ENCODE peak calls at places on chromosomes 1 and 21, in four cellular contexts. One of them, this sample, is unnamed.
A peak's percentile ranks its signal among the peaks of the same experiment; 100 is the strongest.

GRCh38 chr1:155971910-155972809 is 6.2 kb downstream of the ARHGEF2 start:
- DNase-seq in GM23338: no peak
- DNase-seq in HepG2: no peak
- DNase-seq in HCT116: no peak
- DNase-seq in this sample: no peak

GRCh38 chr1:159686599-159687299 is 27.6 kb downstream of the CRP start:
- DNase-seq in GM23338: no peak
- DNase-seq in HepG2: no peak
- DNase-seq in HCT116: no peak
- DNase-seq in this sample: no peak

GRCh38 chr1:160884579-160884978 is 401 bp downstream of the ITLN1 start:
- DNase-seq in GM23338: peak; percentile 68
- DNase-seq in HepG2: peak; percentile 15
- DNase-seq in HCT116: peak; percentile 6
- DNase-seq in this sample: no peak

GRCh38 chr1:239446611-239447010 is 60.2 kb downstream of the CHRM3 start:
- DNase-seq in GM23338: no peak
- DNase-seq in HepG2: no peak
- DNase-seq in HCT116: no peak
- DNase-seq in this sample: no peak

GRCh38 chr1:27887215-27888035 is 15.1 kb downstream of the THEMIS2 start:
- DNase-seq in GM23338: no peak
- DNase-seq in HepG2: no peak
- DNase-seq in HCT116: no peak
- DNase-seq in this sample: no peak

GRCh38 chr21:35014302-35015044 is 34.6 kb downstream of the RUNX1 start:
- DNase-seq in GM23338: no peak
- DNase-seq in HepG2: no peak
- DNase-seq in HCT116: no peak
- DNase-seq in this sample: no peak

GRCh38 chr21:42642219-42642745 is 11.1 kb upstream of the PDE9A start:
- DNase-seq in GM23338: no peak
- DNase-seq in HepG2: no peak
- DNase-seq in HCT116: no peak
- DNase-seq in this sample: no peak

GRCh38 chr21:34962586-34963222 is 86.4 kb downstream of the RUNX1 start:
- DNase-seq in GM23338: no peak
- DNase-seq in HepG2: no peak
- DNase-seq in HCT116: no peak
- DNase-seq in this sample: no peak

GRCh38 chr21:41280115-41280919 is 36.3 kb upstream of the FAM3B start:
- DNase-seq in GM23338: no peak
- DNase-seq in HepG2: no peak
- DNase-seq in HCT116: no peak
- DNase-seq in this sample: no peak

GRCh38 chr21:45467221-45467779 is 62.3 kb downstream of the COL18A1 start:
- DNase-seq in GM23338: no peak
- DNase-seq in HepG2: no peak
- DNase-seq in HCT116: no peak
- DNase-seq in this sample: no peak

GRCh38 chr1:236016782-236017400 is 48.0 kb downstream of the NID1 start:
- DNase-seq in GM23338: no peak
- DNase-seq in HepG2: no peak
- DNase-seq in HCT116: no peak
- DNase-seq in this sample: no peak

GRCh38 chr1:27314169-27314568 is 7.8 kb upstream of the TMEM222 start:
- DNase-seq in GM23338: no peak
- DNase-seq in HepG2: no peak
- DNase-seq in HCT116: no peak
- DNase-seq in this sample: no peak

GRCh38 chr1:186848509-186849130 is 19.9 kb downstream of the PLA2G4A start:
- DNase-seq in GM23338: no peak
- DNase-seq in HepG2: peak; percentile 11
- DNase-seq in HCT116: no peak
- DNase-seq in this sample: no peak

GRCh38 chr1:63874278-63874880 is 100.6 kb downstream of the ROR1 start:
- DNase-seq in GM23338: no peak
- DNase-seq in HepG2: no peak
- DNase-seq in HCT116: no peak
- DNase-seq in this sample: no peak

GRCh38 chr1:55061000-55061705 is 21.8 kb downstream of the PCSK9 start:
- DNase-seq in GM23338: no peak
- DNase-seq in HepG2: no peak
- DNase-seq in HCT116: no peak
- DNase-seq in this sample: no peak

GRCh38 chr1:36384542-36385409 is 948 bp downstream of the STK40 start:
- DNase-seq in GM23338: peak; percentile 67
- DNase-seq in HepG2: peak; percentile 89
- DNase-seq in HCT116: peak; percentile 57
- DNase-seq in this sample: no peak

GRCh38 chr1:16243408-16243690 is 6.4 kb upstream of the CPLANE2 start:
- DNase-seq in GM23338: no peak
- DNase-seq in HepG2: no peak
- DNase-seq in HCT116: no peak
- DNase-seq in this sample: no peak

GRCh38 chr1:30775433-30775975 is 17.9 kb upstream of the LAPTM5 start:
- DNase-seq in GM23338: no peak
- DNase-seq in HepG2: no peak
- DNase-seq in HCT116: no peak
- DNase-seq in this sample: no peak

GRCh38 chr1:169545472-169545871 is 40.8 kb downstream of the F5 start:
- DNase-seq in GM23338: no peak
- DNase-seq in HepG2: no peak
- DNase-seq in HCT116: no peak
- DNase-seq in this sample: no peak

GRCh38 chr1:228060458-228061190 is 21.9 kb upstream of the ARF1 start:
- DNase-seq in GM23338: peak; percentile 90
- DNase-seq in HepG2: no peak
- DNase-seq in HCT116: no peak
- DNase-seq in this sample: no peak

GRCh38 chr1:206469933-206470691 is at the start of gene IKBKE:
- DNase-seq in GM23338: peak; percentile 81
- DNase-seq in HepG2: peak; percentile 64
- DNase-seq in HCT116: peak; percentile 23
- DNase-seq in this sample: no peak
- TF ChIP-seq POLR2AphosphoS5 in GM23338: peak; percentile 22
- TF ChIP-seq POLR2AphosphoS5 in HepG2: no peak
- TF ChIP-seq POLR2AphosphoS5 in HCT116: peak; percentile 67
- TF ChIP-seq POLR2AphosphoS5 in this sample: no peak

DNA sequence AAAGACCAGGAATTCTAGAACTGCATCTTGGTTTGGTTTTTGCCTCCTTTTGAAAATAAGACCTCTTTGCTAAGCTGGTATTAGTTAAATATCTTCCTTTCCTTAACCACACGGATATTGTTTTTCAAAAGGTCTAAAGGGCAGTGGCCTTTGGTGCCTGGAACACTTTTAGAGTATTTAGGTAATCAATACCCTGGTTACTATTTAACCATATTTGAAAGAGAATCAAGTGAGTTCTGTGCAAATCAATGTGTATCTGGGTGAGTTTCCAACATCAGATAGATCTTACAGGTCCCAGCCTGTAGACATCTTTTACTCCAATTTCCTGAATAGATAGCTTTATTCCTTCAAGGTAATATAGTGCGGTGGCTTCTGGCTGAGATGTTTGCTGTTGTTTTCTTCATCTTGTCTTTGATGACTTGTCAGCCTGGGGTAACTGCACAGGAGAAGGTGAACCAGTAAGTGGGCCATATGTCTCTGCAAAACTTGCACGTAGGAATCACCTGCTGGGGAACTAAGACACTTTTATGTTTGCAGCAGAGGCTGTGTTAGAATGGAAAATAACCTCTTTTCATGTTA is at the start of gene C8A:
- DNase-seq in GM23338: no peak
- DNase-seq in HepG2: peak; percentile 87
- DNase-seq in HCT116: no peak
- DNase-seq in this sample: no peak
- TF ChIP-seq EZH2 in GM23338: no peak
- TF ChIP-seq EZH2 in HepG2: no peak
- TF ChIP-seq EZH2 in HCT116: no peak
- TF ChIP-seq EZH2 in this sample: no peak

DNA sequence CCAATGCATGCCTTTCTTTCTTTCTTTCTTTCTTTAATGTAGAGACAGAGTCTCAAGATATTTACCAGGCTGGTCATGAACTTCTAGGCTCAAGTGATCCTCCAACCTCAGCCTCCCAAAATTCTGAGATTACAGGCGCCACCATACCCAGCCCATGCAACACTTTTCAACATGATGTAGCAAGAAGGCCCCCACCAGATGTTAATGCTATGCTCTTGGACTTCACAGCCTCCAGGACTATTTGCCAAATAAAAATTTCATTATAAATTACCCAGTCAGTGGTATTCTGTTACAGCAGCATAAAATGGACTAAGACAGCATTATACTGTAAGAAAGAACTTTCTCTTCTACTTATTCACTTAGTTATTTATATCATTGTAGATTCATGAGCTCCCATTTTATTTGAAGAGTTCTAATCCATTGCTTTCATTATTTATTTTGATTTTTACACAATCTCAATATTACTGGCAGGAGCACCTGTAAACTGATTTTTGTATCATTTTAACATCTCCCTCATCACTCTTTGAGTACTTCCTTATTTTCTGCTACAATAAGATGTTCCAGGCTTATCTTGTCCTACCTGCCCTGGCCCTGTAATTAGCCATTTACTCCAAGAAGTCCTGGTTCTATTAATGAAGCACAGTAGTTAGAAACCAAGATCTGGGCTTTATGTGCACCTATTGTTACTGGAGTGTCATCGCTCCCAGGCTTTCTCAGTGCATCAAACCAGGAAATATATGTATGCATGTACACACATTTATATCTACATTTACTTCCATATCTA is 4.8 kb upstream of the RCSD1 start:
- DNase-seq in GM23338: no peak
- DNase-seq in HepG2: no peak
- DNase-seq in HCT116: no peak
- DNase-seq in this sample: no peak
- H3K27ac ChIP-seq in GM23338: no peak overlapping the region
- H3K27ac ChIP-seq in HepG2: no peak overlapping the region
- H3K27ac ChIP-seq in HCT116: no peak overlapping the region
- H3K27ac ChIP-seq in this sample: no peak overlapping the region

GRCh38 chr1:8423134-8423701 is 105.3 kb downstream of the SLC45A1 start:
- DNase-seq in GM23338: peak; percentile 30
- DNase-seq in HepG2: no peak
- DNase-seq in HCT116: no peak
- DNase-seq in this sample: no peak

GRCh38 chr1:8423702-8424538 is 106.0 kb downstream of the SLC45A1 start:
- DNase-seq in GM23338: peak; percentile 87
- DNase-seq in HepG2: peak; percentile 71
- DNase-seq in HCT116: peak; percentile 36
- DNase-seq in this sample: no peak

GRCh38 chr1:8424539-8425116 is 106.7 kb downstream of the SLC45A1 start:
- DNase-seq in GM23338: peak; percentile 87
- DNase-seq in HepG2: no peak
- DNase-seq in HCT116: peak; percentile 22
- DNase-seq in this sample: no peak

GRCh38 chr1:8421721-8422120 is 103.8 kb downstream of the SLC45A1 start:
- DNase-seq in GM23338: no peak
- DNase-seq in HepG2: no peak
- DNase-seq in HCT116: no peak
- DNase-seq in this sample: no peak

GRCh38 chr1:8422439-8423133 is 104.7 kb downstream of the SLC45A1 start:
- DNase-seq in GM23338: peak; percentile 35
- DNase-seq in HepG2: no peak
- DNase-seq in HCT116: no peak
- DNase-seq in this sample: no peak
- TF ChIP-seq POLR2AphosphoS5 in GM23338: no peak
- TF ChIP-seq POLR2AphosphoS5 in HepG2: no peak
- TF ChIP-seq POLR2AphosphoS5 in HCT116: no peak
- TF ChIP-seq POLR2AphosphoS5 in this sample: no peak

GRCh38 chr1:201648911-201649775 is 110.2 kb downstream of the NAV1 start:
- DNase-seq in GM23338: peak; percentile 68
- DNase-seq in HepG2: no peak
- DNase-seq in HCT116: no peak
- DNase-seq in this sample: no peak
- TF ChIP-seq EZH2 in GM23338: no peak
- TF ChIP-seq EZH2 in HepG2: no peak
- TF ChIP-seq EZH2 in HCT116: no peak
- TF ChIP-seq EZH2 in this sample: no peak

DNA sequence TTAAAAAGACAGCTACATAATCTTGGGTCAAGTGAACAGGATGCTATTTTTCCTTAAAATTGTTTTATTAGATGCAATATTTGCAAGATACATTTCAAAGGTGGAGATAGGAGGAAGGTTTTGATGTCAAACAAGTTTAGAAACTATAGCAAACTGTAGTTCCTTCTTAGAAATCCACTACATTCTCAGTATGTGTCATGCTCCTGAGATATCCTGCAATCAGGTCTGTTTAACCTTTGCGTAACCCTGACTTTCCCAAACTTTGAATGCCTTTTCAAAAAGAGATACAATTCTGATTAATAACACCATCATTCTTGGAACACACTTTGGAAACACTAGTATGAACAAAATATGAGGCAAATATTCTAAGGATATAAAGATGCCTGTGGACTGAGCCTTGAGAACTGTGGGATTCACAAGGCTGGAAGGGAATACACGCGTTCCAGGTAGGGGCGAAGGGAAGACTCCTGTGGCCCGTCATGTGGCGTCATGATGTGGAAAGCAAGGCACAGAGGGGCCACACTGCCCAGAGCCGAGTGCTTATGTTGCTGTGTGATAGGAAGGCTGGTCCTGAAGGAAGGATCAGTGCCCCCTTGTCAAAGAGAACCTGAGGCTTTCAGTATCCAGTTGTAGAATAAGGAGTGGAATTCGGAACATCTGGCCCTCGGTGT is 19.6 kb upstream of the TARBP1 start:
- DNase-seq in GM23338: no peak
- DNase-seq in HepG2: no peak
- DNase-seq in HCT116: no peak
- DNase-seq in this sample: no peak
- H3K27ac ChIP-seq in GM23338: no peak overlapping the region
- H3K27ac ChIP-seq in HepG2: no peak overlapping the region
- H3K27ac ChIP-seq in HCT116: no peak overlapping the region
- H3K27ac ChIP-seq in this sample: no peak overlapping the region

DNA sequence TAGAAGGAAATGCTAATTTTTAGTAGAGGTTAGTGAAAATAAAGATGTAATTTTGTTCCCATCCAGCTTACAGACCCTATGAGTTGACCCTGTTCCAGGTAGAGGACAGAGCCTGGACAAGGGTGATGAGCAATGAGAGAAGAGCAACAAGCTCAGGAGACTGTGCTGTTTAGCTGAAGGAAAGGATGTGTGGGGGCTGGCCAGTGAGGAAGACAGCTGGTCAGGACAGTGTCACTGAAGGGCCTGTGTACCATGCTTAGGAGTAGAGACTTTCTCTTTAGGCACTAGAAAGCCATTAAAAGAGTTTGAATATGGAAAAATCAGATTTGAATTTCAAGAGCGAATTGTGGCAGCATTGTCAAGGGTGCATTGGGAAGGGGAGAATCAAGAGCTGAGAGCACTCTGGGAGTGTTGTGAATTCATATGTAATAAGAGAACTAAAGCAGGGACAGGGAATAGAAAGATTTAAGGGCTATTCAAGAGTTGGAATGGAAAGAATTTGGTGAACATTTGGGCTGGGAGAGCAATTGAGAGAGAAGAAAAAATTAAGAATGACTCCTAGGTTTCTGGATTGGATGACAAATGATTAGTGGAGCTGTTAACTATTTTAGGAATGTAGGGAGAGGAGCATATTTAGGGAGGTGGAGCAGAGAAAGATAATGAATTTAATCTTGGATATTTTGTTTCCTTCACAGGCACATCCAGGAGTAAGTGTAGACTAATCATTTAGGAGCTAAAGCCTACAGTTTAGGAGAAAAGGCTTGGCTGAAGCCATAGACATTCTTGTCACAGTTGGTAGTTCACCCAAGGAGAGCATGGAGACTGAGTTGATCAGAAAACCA is 23.3 kb upstream of the TOR3A start:
- DNase-seq in GM23338: peak; percentile 29
- DNase-seq in HepG2: no peak
- DNase-seq in HCT116: no peak
- DNase-seq in this sample: no peak
- TF ChIP-seq POLR2AphosphoS5 in GM23338: no peak
- TF ChIP-seq POLR2AphosphoS5 in HepG2: no peak
- TF ChIP-seq POLR2AphosphoS5 in HCT116: no peak
- TF ChIP-seq POLR2AphosphoS5 in this sample: no peak